ENCODE peak calls at places on chromosomes 13 and 19, in four cellular contexts. E is foreskin keratinocyte, N is heart left ventricle, V is tibial nerve. T is an unnamed sample.

GRCh38 chr13:106794131-106794530 is 226.2 kb upstream of the ARGLU1 start:
- DNase-seq in E (no peak), N (no peak), V (no peak), T (no peak)

GRCh38 chr19:2302319-2303208 is 5.4 kb downstream of the LINGO3 start:
- DNase-seq in E (no peak), N (peak; percentile 63), V (no peak), T (no peak)

GRCh38 chr13:68727165-68727564 is 1380.5 kb upstream of the ATXN8OS start:
- DNase-seq in E (no peak), N (no peak), V (no peak), T (no peak)

GRCh38 chr13:30685987-30686386 is 49.4 kb upstream of the ALOX5AP start:
- DNase-seq in E (no peak), N (no peak), V (no peak), T (no peak)

GRCh38 chr19:58575183-58576041 is 2.3 kb upstream of the MZF1 start:
- DNase-seq in E (peak; percentile 76), N (peak; percentile 95), V (peak; percentile 78), T (peak; percentile 68)

GRCh38 chr13:27822873-27823311 is 30.6 kb downstream of the GSX1 start:
- DNase-seq in E (peak; percentile 30), N (no peak), V (no peak), T (peak; percentile 8)

GRCh38 chr13:79423801-79424642 is 18.0 kb upstream of the RBM26 start:
- DNase-seq in E (no peak), N (no peak), V (no peak), T (no peak)

GRCh38 chr19:3389446-3389778 is 23.0 kb downstream of the NFIC start:
- DNase-seq in E (no peak), N (no peak), V (no peak), T (no peak)

GRCh38 chr13:37788346-37788745 is 81.2 kb downstream of the TRPC4 start:
- DNase-seq in E (no peak), N (no peak), V (no peak), T (no peak)

GRCh38 chr19:58040751-58041525 is 7.1 kb downstream of the ZSCAN1 start:
- DNase-seq in E (no peak), N (no peak), V (no peak), T (no peak)

GRCh38 chr13:109412232-109412935 is 374.0 kb downstream of the IRS2 start:
- DNase-seq in E (no peak), N (peak; percentile 75), V (no peak), T (no peak)

GRCh38 chr13:110308377-110309158 is 1.5 kb downstream of the COL4A2 start:
- DNase-seq in E (no peak), N (no peak), V (peak; percentile 53), T (no peak)

GRCh38 chr13:75635621-75636338 is at the start of gene LMO7:
- DNase-seq in E (no peak), N (peak; percentile 50), V (peak; percentile 6), T (peak; percentile 59)